ENCODE peak calls at places on chromosomes 3 and 15, in ten cellular contexts. O is tibial nerve, F is esophagus muscularis mucosa, W is A549, Y is transverse colon, S is upper lobe of left lung, N is K562, J is SK-N-SH, B is suprapubic skin, P is stomach. V is an unnamed sample.

GRCh38 chr3:17491601-17492000 is 250.8 kb downstream of the TBC1D5 start:
- DNase-seq in P (no peak), J (no peak), F (no peak), B (no peak), S (no peak), Y (no peak), O (no peak), N (no peak), W (no peak), V (no peak)

GRCh38 chr3:129483870-129484269 is 43.8 kb downstream of the IFT122 start:
- DNase-seq in P (no peak), W (no peak), O (no peak), F (no peak), J (no peak), N (no peak), Y (no peak), B (no peak), S (no peak), V (no peak)

GRCh38 chr3:37862712-37863551 is 1.3 kb downstream of the CTDSPL start:
- DNase-seq in W (no peak), Y (peak), B (no peak), F (no peak), S (no peak), O (peak), N (no peak), J (no peak), P (no peak), V (peak)

GRCh38 chr3:189331002-189331418 is 159.2 kb downstream of the TPRG1 start:
- DNase-seq in P (no peak), F (no peak), W (no peak), J (no peak), N (no peak), O (no peak), Y (no peak), S (no peak), B (no peak), V (no peak)

GRCh38 chr3:129582799-129583198 is 23.7 kb downstream of the PLXND1 start:
- DNase-seq in N (no peak), O (no peak), Y (no peak), F (no peak), J (no peak), P (no peak), B (no peak), S (no peak), W (no peak), V (no peak)

GRCh38 chr15:68704496-68705021 is 116.1 kb downstream of the ANP32A start:
- DNase-seq in B (no peak), F (no peak), S (no peak), O (peak), P (peak), N (peak), W (no peak), Y (peak), J (no peak), V (no peak)

GRCh38 chr3:17301271-17301670 is 416.5 kb downstream of the PLCL2 start:
- DNase-seq in B (no peak), J (no peak), O (no peak), F (no peak), N (no peak), P (no peak), W (no peak), Y (no peak), S (no peak), V (no peak)

GRCh38 chr3:70780790-70781189 is 468.4 kb upstream of the MDFIC2 start:
- DNase-seq in S (no peak), W (no peak), J (no peak), O (no peak), B (no peak), N (no peak), P (no peak), F (no peak), Y (no peak), V (no peak)

GRCh38 chr15:96720251-96720650 is 389.8 kb downstream of the NR2F2 start:
- DNase-seq in F (no peak), O (no peak), W (no peak), J (no peak), B (no peak), Y (no peak), S (no peak), N (no peak), P (no peak), V (no peak)

GRCh38 chr3:153634683-153635082 is 472.7 kb downstream of the RAP2B start:
- DNase-seq in B (no peak), N (no peak), P (no peak), Y (no peak), J (no peak), F (no peak), S (no peak), O (no peak), W (no peak), V (no peak)

DNA sequence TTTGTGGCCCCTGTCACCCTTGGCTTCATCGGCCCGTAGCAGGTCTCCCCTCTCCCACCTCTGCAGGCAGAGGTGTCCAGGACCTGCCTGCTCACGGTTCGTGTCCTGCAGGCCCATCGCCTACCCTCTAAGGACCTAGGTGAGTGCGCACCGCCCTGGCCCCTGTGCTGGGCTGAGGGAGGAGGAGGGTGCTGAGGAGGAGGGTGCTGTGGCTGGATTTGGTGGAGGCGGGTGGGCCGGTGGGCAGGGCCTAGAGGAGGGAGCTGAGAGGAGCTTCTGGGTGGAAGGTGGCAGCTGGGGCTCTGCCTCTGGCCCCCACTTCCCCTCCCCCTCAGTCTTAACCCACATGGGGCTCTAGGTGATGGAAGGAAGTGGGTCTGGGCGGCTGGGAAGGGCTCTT is 1.4 kb downstream of the PLA2G4B start:
- DNase-seq in S (peak), W (no peak), N (no peak), Y (no peak), O (no peak), J (no peak), F (no peak), P (no peak), B (no peak), V (no peak)
- H3K27ac ChIP-seq in S (no peak), W (no peak), N (no peak), Y (no peak), O (no peak), J (no peak), F (no peak), P (no peak), B (peak), V (no peak)

DNA sequence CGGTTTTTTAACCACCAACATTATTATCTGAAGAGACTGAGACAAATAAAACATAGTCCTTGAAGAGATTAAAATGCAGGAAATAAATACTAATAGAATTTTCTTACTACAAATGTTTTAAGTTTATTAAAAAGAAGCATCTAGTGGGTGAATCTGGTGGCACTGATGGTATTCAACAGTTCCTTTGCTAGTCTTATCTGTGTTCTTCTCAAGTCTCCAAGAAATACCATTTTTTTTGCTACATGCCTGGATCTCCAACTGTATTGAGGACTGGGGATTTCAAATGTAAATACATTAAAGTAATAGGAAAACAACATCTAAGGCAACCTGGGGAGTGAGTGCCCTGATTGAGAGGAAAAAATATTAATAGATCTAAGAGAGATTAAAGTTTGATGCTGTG is 21.9 kb downstream of the THOC7 start:
- DNase-seq in S (no peak), J (no peak), B (no peak), Y (no peak), W (no peak), F (no peak), P (no peak), O (no peak), N (no peak), V (no peak)
- TF ChIP-seq EP300 in S (no peak), J (no peak), B (no peak), Y (no peak), W (no peak), F (no peak), P (no peak), O (no peak), N (no peak), V (no peak)

DNA sequence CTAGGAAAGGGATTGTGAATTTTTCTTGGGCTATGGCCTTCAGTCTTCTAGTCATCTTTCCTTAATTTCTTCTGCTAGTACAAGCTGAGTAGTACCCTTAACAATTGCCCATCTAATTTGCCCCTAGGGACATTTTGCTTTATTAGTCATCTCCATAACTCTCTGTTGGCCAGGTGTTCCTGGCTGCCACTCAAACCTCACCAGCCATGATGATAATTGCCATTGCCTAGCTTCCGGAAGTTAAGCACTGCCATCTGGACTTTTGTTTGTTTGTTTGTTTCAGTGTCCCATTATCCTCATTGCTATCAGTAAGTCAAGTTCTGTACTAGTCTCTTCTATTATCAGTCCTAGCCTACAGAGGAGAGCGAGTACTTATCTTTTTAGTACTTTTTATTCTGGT is 36.6 kb upstream of the UBL7 start:
- DNase-seq in N (no peak), O (no peak), S (no peak), P (no peak), F (no peak), W (no peak), J (no peak), Y (peak), B (no peak), V (no peak)
- H3K27ac ChIP-seq in N (no peak), O (no peak), S (no peak), P (no peak), F (no peak), W (no peak), J (no peak), Y (no peak), B (no peak), V (no peak)

GRCh38 chr15:65413051-65413759 is 9.5 kb downstream of the IGDCC4 start:
- DNase-seq in W (no peak), O (no peak), N (no peak), S (no peak), P (no peak), J (no peak), B (no peak), Y (no peak), F (no peak), V (no peak)
- TF ChIP-seq EP300 in W (no peak), O (no peak), N (no peak), S (no peak), P (no peak), J (no peak), B (no peak), Y (no peak), F (no peak), V (no peak)

GRCh38 chr15:101725073-101725472 is 800 bp upstream of the TARS3 start:
- DNase-seq in S (no peak), N (no peak), P (no peak), O (no peak), J (no peak), F (no peak), Y (no peak), W (no peak), B (no peak), V (no peak)
- H3K27ac ChIP-seq in S (no peak), N (peak), P (peak), O (no peak), J (no peak), F (peak), Y (no peak), W (no peak), B (no peak), V (no peak)

GRCh38 chr3:101801174-101801573 is 22.2 kb downstream of the NXPE3 start:
- DNase-seq in F (no peak), P (no peak), J (no peak), N (no peak), B (no peak), O (no peak), S (no peak), W (no peak), Y (no peak), V (no peak)

GRCh38 chr3:101806491-101806890 is 27.5 kb downstream of the NXPE3 start:
- DNase-seq in F (no peak), N (no peak), P (no peak), Y (no peak), J (no peak), W (no peak), B (no peak), S (no peak), O (no peak), V (no peak)

GRCh38 chr3:101803939-101804338 is 24.9 kb downstream of the NXPE3 start:
- DNase-seq in N (no peak), P (no peak), W (no peak), F (no peak), S (no peak), J (no peak), B (no peak), O (no peak), Y (no peak), V (no peak)

GRCh38 chr3:101802179-101802578 is 23.2 kb downstream of the NXPE3 start:
- DNase-seq in S (no peak), F (no peak), Y (no peak), N (no peak), W (no peak), O (no peak), B (no peak), P (no peak), J (no peak), V (no peak)

GRCh38 chr3:101803152-101803782 is 24.3 kb downstream of the NXPE3 start:
- DNase-seq in B (no peak), P (peak), J (peak), W (peak), O (peak), S (peak), N (peak), F (no peak), Y (peak), V (peak)
- TF ChIP-seq EP300 in B (no peak), P (no peak), J (no peak), W (no peak), O (no peak), S (no peak), N (no peak), F (no peak), Y (no peak), V (no peak)

GRCh38 chr3:126567696-126568438 is 9.1 kb upstream of the C3orf22 start:
- DNase-seq in O (no peak), S (peak), P (no peak), F (peak), N (no peak), J (peak), Y (no peak), B (peak), W (peak), V (no peak)
- H3K27ac ChIP-seq in O (no peak), S (no peak), P (no peak), F (no peak), N (no peak), J (no peak), Y (no peak), B (no peak), W (no peak), V (no peak)

GRCh38 chr3:69419276-69419675 is 33.4 kb upstream of the FRMD4B start:
- DNase-seq in W (no peak), B (no peak), P (no peak), F (no peak), O (no peak), N (no peak), J (no peak), Y (no peak), S (no peak), V (no peak)

GRCh38 chr3:69417541-69418078 is 31.7 kb upstream of the FRMD4B start:
- DNase-seq in B (no peak), O (no peak), F (no peak), J (no peak), W (no peak), Y (no peak), N (no peak), P (no peak), S (no peak), V (no peak)

GRCh38 chr3:69423756-69424155 is 37.9 kb upstream of the FRMD4B start:
- DNase-seq in P (no peak), B (no peak), J (no peak), O (no peak), N (no peak), F (no peak), Y (no peak), W (no peak), S (no peak), V (no peak)

GRCh38 chr3:69422751-69423150 is 36.9 kb upstream of the FRMD4B start:
- DNase-seq in J (no peak), F (no peak), S (no peak), N (no peak), P (no peak), O (no peak), B (no peak), W (no peak), Y (no peak), V (no peak)

DNA sequence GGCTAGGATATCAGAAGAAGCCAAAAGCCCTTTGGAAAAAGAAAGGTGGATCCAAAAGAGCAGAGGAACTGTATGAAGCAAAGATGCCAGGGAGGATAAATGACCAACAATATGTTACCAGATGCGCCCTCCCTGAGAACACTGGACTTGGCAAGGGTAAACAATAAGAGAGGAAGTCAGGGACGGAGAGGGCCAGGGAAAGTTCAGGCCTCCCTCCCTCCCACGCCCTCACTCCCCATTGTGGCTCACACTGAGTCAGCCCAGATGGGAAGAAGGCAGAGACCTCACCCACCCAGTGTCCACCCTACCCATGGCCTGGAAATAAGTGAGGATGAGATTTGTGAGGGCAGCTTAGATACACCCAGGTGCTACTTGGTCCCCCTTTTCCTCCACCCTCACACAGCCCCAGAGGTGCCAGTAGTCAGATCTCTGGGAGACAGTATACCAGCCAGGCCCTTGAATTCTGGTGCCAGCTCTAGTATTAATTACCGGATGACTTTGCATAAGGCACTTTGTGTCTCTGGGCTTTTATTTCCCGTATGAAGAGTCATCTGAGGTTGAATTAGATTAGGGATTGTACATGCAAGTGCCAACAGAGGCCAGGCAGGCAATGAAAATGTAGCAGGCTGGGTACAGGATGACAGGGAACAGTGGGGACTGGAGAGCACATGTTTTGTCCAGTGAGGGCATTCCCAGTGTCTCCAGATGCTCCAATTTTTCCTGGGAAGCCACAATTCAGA is 35.1 kb upstream of the FRMD4B start:
- DNase-seq in S (no peak), O (no peak), B (no peak), F (no peak), P (no peak), N (no peak), W (no peak), Y (no peak), J (peak), V (no peak)
- TF ChIP-seq EP300 in S (no peak), O (peak), B (no peak), F (no peak), P (no peak), N (no peak), W (no peak), Y (no peak), J (peak), V (no peak)

GRCh38 chr3:10816019-10816862 is at the start of gene SLC6A11:
- DNase-seq in P (no peak), Y (no peak), W (no peak), F (no peak), J (peak), S (peak), B (no peak), O (no peak), N (no peak), V (no peak)
- H3K27ac ChIP-seq in P (no peak), Y (no peak), W (no peak), F (no peak), J (no peak), S (no peak), B (no peak), O (no peak), N (no peak), V (no peak)

GRCh38 chr3:180358179-180358578 is 243.8 kb upstream of the TTC14 start:
- DNase-seq in W (no peak), N (no peak), P (no peak), F (no peak), B (no peak), O (no peak), J (no peak), S (no peak), Y (no peak), V (no peak)
- TF ChIP-seq EP300 in W (no peak), N (no peak), P (no peak), F (no peak), B (no peak), O (no peak), J (no peak), S (no peak), Y (no peak), V (no peak)